ENCODE peak calls at places on chromosomes 16 and 17, in six cellular contexts. W is tibial artery, D is AG08395, S is AG10803, Z is cardiac muscle cell, X is HT-29. Q is an unnamed sample.

GRCh38 chr16:57391308-57391699 is 13.3 kb upstream of the CCL17 start:
- DNase-seq in S (no peak), W (no peak), D (no peak), Z (no peak), X (no peak), Q (no peak)

GRCh38 chr16:14405611-14406537 is 224.2 kb downstream of the PARN start:
- DNase-seq in W (peak), S (no peak), D (no peak), Z (no peak), X (peak), Q (peak)

GRCh38 chr17:52064791-52065211 is 93.7 kb downstream of the CA10 start:
- DNase-seq in X (no peak), S (peak), W (no peak), Z (no peak), D (no peak), Q (no peak)

GRCh38 chr16:87226926-87227650 is 90.1 kb downstream of the C16orf95 start:
- DNase-seq in S (peak), X (no peak), Z (peak), W (peak), D (peak), Q (no peak)

GRCh38 chr16:68235882-68236803 is at the start of gene ESRP2:
- DNase-seq in X (peak), Z (no peak), D (no peak), S (no peak), W (peak), Q (no peak)

GRCh38 chr17:57140321-57140720 is 55.3 kb downstream of the AKAP1 start:
- DNase-seq in W (no peak), X (no peak), D (no peak), Z (no peak), S (no peak), Q (no peak)

GRCh38 chr16:86229866-86230656 is 280.3 kb upstream of the FOXF1 start:
- DNase-seq in D (no peak), S (no peak), X (no peak), Z (no peak), W (no peak), Q (no peak)

GRCh38 chr16:11393861-11394592 is 48.8 kb downstream of the RMI2 start:
- DNase-seq in S (no peak), W (no peak), X (no peak), D (no peak), Z (no peak), Q (no peak)

GRCh38 chr16:79721186-79721745 is 120.7 kb upstream of the MAF start:
- DNase-seq in W (no peak), S (no peak), D (no peak), Z (no peak), X (no peak), Q (no peak)

GRCh38 chr17:28350271-28350670 is 7.1 kb downstream of the POLDIP2 start:
- DNase-seq in D (no peak), Z (no peak), S (no peak), W (no peak), X (no peak), Q (no peak)

GRCh38 chr16:57462978-57463362 is 491 bp downstream of the POLR2C start:
- DNase-seq in Z (no peak), W (no peak), S (no peak), X (no peak), D (no peak), Q (no peak)

GRCh38 chr16:69324013-69324531 is 6.3 kb downstream of the PDF start:
- DNase-seq in D (no peak), S (no peak), W (no peak), Z (no peak), X (peak), Q (no peak)

GRCh38 chr16:1450218-1450617 is 5.9 kb upstream of the CCDC154 start:
- DNase-seq in X (no peak), W (no peak), Z (no peak), D (no peak), S (no peak), Q (no peak)

GRCh38 chr17:21004016-21004930 is 38.5 kb downstream of the USP22 start:
- DNase-seq in D (no peak), Z (no peak), X (no peak), W (no peak), S (no peak), Q (no peak)

GRCh38 chr17:655618-656017 is 59.0 kb downstream of the VPS53 start:
- DNase-seq in S (no peak), X (no peak), W (no peak), Z (no peak), D (no peak), Q (no peak)

Q was measured in neural crest cell.